ENCODE peak calls at places on chromosomes 11 and 22, in five cellular contexts. One of them, this sample, is unnamed.

GRCh38 chr11:89355649-89356048 is 135.5 kb downstream of the NOX4 start:
- DNase-seq in lung microvascular endothelial cell: no peak
- DNase-seq in transverse colon: no peak
- DNase-seq in adipocyte: no peak
- DNase-seq in mucosa of descending colon: no peak
- DNase-seq in this sample: no peak

GRCh38 chr22:42996646-42997365 is 18.1 kb downstream of the PACSIN2 start:
- DNase-seq in lung microvascular endothelial cell: no peak
- DNase-seq in adipocyte: no peak
- DNase-seq in transverse colon: no peak
- DNase-seq in mucosa of descending colon: peak
- DNase-seq in this sample: no peak

GRCh38 chr11:118621071-118621815 is 13.8 kb downstream of the PHLDB1 start:
- DNase-seq in transverse colon: peak
- DNase-seq in lung microvascular endothelial cell: peak
- DNase-seq in mucosa of descending colon: peak
- DNase-seq in adipocyte: peak
- DNase-seq in this sample: peak

GRCh38 chr22:30596886-30597285 is 5.2 kb upstream of the PES1 start:
- DNase-seq in adipocyte: no peak
- DNase-seq in transverse colon: no peak
- DNase-seq in lung microvascular endothelial cell: no peak
- DNase-seq in mucosa of descending colon: no peak
- DNase-seq in this sample: no peak

GRCh38 chr22:50481440-50482106 is at the start of gene ADM2:
- DNase-seq in mucosa of descending colon: peak
- DNase-seq in transverse colon: peak
- DNase-seq in adipocyte: peak
- DNase-seq in lung microvascular endothelial cell: peak
- DNase-seq in this sample: no peak

GRCh38 chr11:14499178-14499559 is 442 bp downstream of the COPB1 start:
- DNase-seq in mucosa of descending colon: peak
- DNase-seq in transverse colon: peak
- DNase-seq in lung microvascular endothelial cell: peak
- DNase-seq in adipocyte: peak
- DNase-seq in this sample: no peak

GRCh38 chr22:35677460-35678187 is 29.4 kb downstream of the APOL6 start:
- DNase-seq in lung microvascular endothelial cell: no peak
- DNase-seq in adipocyte: no peak
- DNase-seq in transverse colon: no peak
- DNase-seq in mucosa of descending colon: no peak
- DNase-seq in this sample: no peak

GRCh38 chr11:67504950-67505561 is at the start of gene PITPNM1:
- DNase-seq in adipocyte: peak
- DNase-seq in lung microvascular endothelial cell: peak
- DNase-seq in transverse colon: peak
- DNase-seq in mucosa of descending colon: peak
- DNase-seq in this sample: no peak

GRCh38 chr22:27207907-27208306 is 550.5 kb downstream of the MIAT start:
- DNase-seq in mucosa of descending colon: no peak
- DNase-seq in transverse colon: no peak
- DNase-seq in adipocyte: peak
- DNase-seq in lung microvascular endothelial cell: no peak
- DNase-seq in this sample: no peak

GRCh38 chr22:38271927-38272372 is 860 bp downstream of the TMEM184B start:
- DNase-seq in lung microvascular endothelial cell: peak
- DNase-seq in mucosa of descending colon: peak
- DNase-seq in adipocyte: peak
- DNase-seq in transverse colon: peak
- DNase-seq in this sample: no peak

GRCh38 chr11:6629892-6630631 is 10.8 kb upstream of the TPP1 start:
- DNase-seq in mucosa of descending colon: peak
- DNase-seq in adipocyte: no peak
- DNase-seq in lung microvascular endothelial cell: no peak
- DNase-seq in transverse colon: peak
- DNase-seq in this sample: peak

GRCh38 chr22:18050065-18050464 is 25.7 kb upstream of the MICAL3 start:
- DNase-seq in lung microvascular endothelial cell: no peak
- DNase-seq in adipocyte: no peak
- DNase-seq in transverse colon: no peak
- DNase-seq in mucosa of descending colon: no peak
- DNase-seq in this sample: no peak

GRCh38 chr11:119316017-119316728 is 757 bp downstream of the MCAM start:
- DNase-seq in adipocyte: peak
- DNase-seq in lung microvascular endothelial cell: peak
- DNase-seq in transverse colon: no peak
- DNase-seq in mucosa of descending colon: peak
- DNase-seq in this sample: peak

GRCh38 chr11:115100706-115101105 is 403.5 kb downstream of the CADM1 start:
- DNase-seq in transverse colon: no peak
- DNase-seq in mucosa of descending colon: no peak
- DNase-seq in lung microvascular endothelial cell: no peak
- DNase-seq in adipocyte: no peak
- DNase-seq in this sample: no peak

GRCh38 chr11:2305862-2306823 is 4.3 kb downstream of the TSPAN32 start:
- DNase-seq in adipocyte: peak
- DNase-seq in transverse colon: peak
- DNase-seq in lung microvascular endothelial cell: peak
- DNase-seq in mucosa of descending colon: peak
- DNase-seq in this sample: peak

GRCh38 chr22:28435271-28435825 is 244.3 kb downstream of the TTC28 start:
- DNase-seq in mucosa of descending colon: peak
- DNase-seq in transverse colon: peak
- DNase-seq in lung microvascular endothelial cell: no peak
- DNase-seq in adipocyte: no peak
- DNase-seq in this sample: no peak

GRCh38 chr11:14644396-14645246 is 1.0 kb downstream of the PDE3B start:
- DNase-seq in adipocyte: peak
- DNase-seq in transverse colon: peak
- DNase-seq in mucosa of descending colon: peak
- DNase-seq in lung microvascular endothelial cell: peak
- DNase-seq in this sample: peak

GRCh38 chr22:48039326-48039725 is 1276.9 kb downstream of the TBC1D22A start:
- DNase-seq in transverse colon: no peak
- DNase-seq in adipocyte: no peak
- DNase-seq in lung microvascular endothelial cell: no peak
- DNase-seq in mucosa of descending colon: no peak
- DNase-seq in this sample: no peak

GRCh38 chr11:12901874-12902481 is 107.1 kb upstream of the RASSF10 start:
- DNase-seq in lung microvascular endothelial cell: no peak
- DNase-seq in mucosa of descending colon: no peak
- DNase-seq in transverse colon: no peak
- DNase-seq in adipocyte: no peak
- DNase-seq in this sample: no peak

GRCh38 chr11:125412177-125412496 is 83.9 kb downstream of the FEZ1 start:
- DNase-seq in adipocyte: no peak
- DNase-seq in mucosa of descending colon: no peak
- DNase-seq in lung microvascular endothelial cell: no peak
- DNase-seq in transverse colon: no peak
- DNase-seq in this sample: no peak

GRCh38 chr11:75839851-75840250 is 24.8 kb downstream of the UVRAG start:
- DNase-seq in adipocyte: peak
- DNase-seq in lung microvascular endothelial cell: no peak
- DNase-seq in mucosa of descending colon: no peak
- DNase-seq in transverse colon: no peak
- DNase-seq in this sample: no peak

GRCh38 chr11:1260023-1260501 is 37.2 kb downstream of the MUC5B start:
- DNase-seq in mucosa of descending colon: peak
- DNase-seq in lung microvascular endothelial cell: peak
- DNase-seq in adipocyte: peak
- DNase-seq in transverse colon: peak
- DNase-seq in this sample: no peak

GRCh38 chr11:14500181-14500651 is 605 bp upstream of the COPB1 start:
- DNase-seq in transverse colon: peak
- DNase-seq in adipocyte: peak
- DNase-seq in mucosa of descending colon: peak
- DNase-seq in lung microvascular endothelial cell: peak
- DNase-seq in this sample: no peak

GRCh38 chr11:47233051-47233450 is 15.6 kb downstream of the ACP2 start:
- DNase-seq in lung microvascular endothelial cell: no peak
- DNase-seq in transverse colon: no peak
- DNase-seq in mucosa of descending colon: no peak
- DNase-seq in adipocyte: no peak
- DNase-seq in this sample: no peak

GRCh38 chr11:24636291-24636629 is 139.4 kb downstream of the LUZP2 start:
- DNase-seq in transverse colon: no peak
- DNase-seq in lung microvascular endothelial cell: no peak
- DNase-seq in mucosa of descending colon: no peak
- DNase-seq in adipocyte: no peak
- DNase-seq in this sample: no peak

GRCh38 chr22:28947125-28947524 is 63.8 kb downstream of the ZNRF3 start:
- DNase-seq in adipocyte: no peak
- DNase-seq in lung microvascular endothelial cell: no peak
- DNase-seq in mucosa of descending colon: no peak
- DNase-seq in transverse colon: no peak
- DNase-seq in this sample: no peak

This sample was measured in nucleus accumbens.